ENCODE peak calls at places on chromosomes 11 and 22, in five cellular contexts. One of them, this sample, is unnamed.

GRCh38 chr11:3085052-3085451 is 27.8 kb upstream of the CARS1 start:
- DNase-seq in naive B cell: no peak
- DNase-seq in stimulated activated CD8-positive, alpha-beta memory T cell treated with anti-CD3 and anti-CD28 coated beads, Interleukin-4, amount 100 ng/mL, for 1 hour: no peak
- DNase-seq in CD14-positive monocyte: no peak
- DNase-seq in GM10248: no peak
- DNase-seq in this sample: no peak

GRCh38 chr22:12613199-12613598 is 2914.8 kb upstream of the OR11H1 start:
- DNase-seq in naive B cell: no peak
- DNase-seq in stimulated activated CD8-positive, alpha-beta memory T cell treated with anti-CD3 and anti-CD28 coated beads, Interleukin-4, amount 100 ng/mL, for 1 hour: no peak
- DNase-seq in CD14-positive monocyte: no peak
- DNase-seq in GM10248: no peak
- DNase-seq in this sample: no peak

GRCh38 chr11:73983764-73984543 is 1.3 kb upstream of the UCP2 start:
- DNase-seq in naive B cell: no peak
- DNase-seq in stimulated activated CD8-positive, alpha-beta memory T cell treated with anti-CD3 and anti-CD28 coated beads, Interleukin-4, amount 100 ng/mL, for 1 hour: no peak
- DNase-seq in CD14-positive monocyte: peak
- DNase-seq in GM10248: no peak
- DNase-seq in this sample: no peak

GRCh38 chr22:47094861-47095330 is 332.4 kb downstream of the TBC1D22A start:
- DNase-seq in naive B cell: no peak
- DNase-seq in stimulated activated CD8-positive, alpha-beta memory T cell treated with anti-CD3 and anti-CD28 coated beads, Interleukin-4, amount 100 ng/mL, for 1 hour: no peak
- DNase-seq in CD14-positive monocyte: no peak
- DNase-seq in GM10248: no peak
- DNase-seq in this sample: no peak

GRCh38 chr22:19036523-19037273 is 85.5 kb downstream of the DGCR2 start:
- DNase-seq in naive B cell: no peak
- DNase-seq in stimulated activated CD8-positive, alpha-beta memory T cell treated with anti-CD3 and anti-CD28 coated beads, Interleukin-4, amount 100 ng/mL, for 1 hour: no peak
- DNase-seq in CD14-positive monocyte: peak
- DNase-seq in GM10248: peak
- DNase-seq in this sample: no peak

GRCh38 chr22:27090595-27090994 is 433.2 kb downstream of the MIAT start:
- DNase-seq in naive B cell: no peak
- DNase-seq in stimulated activated CD8-positive, alpha-beta memory T cell treated with anti-CD3 and anti-CD28 coated beads, Interleukin-4, amount 100 ng/mL, for 1 hour: no peak
- DNase-seq in CD14-positive monocyte: no peak
- DNase-seq in GM10248: no peak
- DNase-seq in this sample: no peak

GRCh38 chr22:35409783-35410662 is 10.1 kb downstream of the MCM5 start:
- DNase-seq in naive B cell: peak
- DNase-seq in stimulated activated CD8-positive, alpha-beta memory T cell treated with anti-CD3 and anti-CD28 coated beads, Interleukin-4, amount 100 ng/mL, for 1 hour: no peak
- DNase-seq in CD14-positive monocyte: peak
- DNase-seq in GM10248: peak
- DNase-seq in this sample: peak

GRCh38 chr11:113895367-113896155 is 9.0 kb upstream of the HTR3B start:
- DNase-seq in naive B cell: no peak
- DNase-seq in stimulated activated CD8-positive, alpha-beta memory T cell treated with anti-CD3 and anti-CD28 coated beads, Interleukin-4, amount 100 ng/mL, for 1 hour: no peak
- DNase-seq in CD14-positive monocyte: no peak
- DNase-seq in GM10248: no peak
- DNase-seq in this sample: no peak

GRCh38 chr11:17535488-17535887 is 8.7 kb downstream of the USH1C start:
- DNase-seq in naive B cell: no peak
- DNase-seq in stimulated activated CD8-positive, alpha-beta memory T cell treated with anti-CD3 and anti-CD28 coated beads, Interleukin-4, amount 100 ng/mL, for 1 hour: no peak
- DNase-seq in CD14-positive monocyte: no peak
- DNase-seq in GM10248: no peak
- DNase-seq in this sample: no peak

GRCh38 chr22:39959640-39960447 is at the start of gene TMA7B:
- DNase-seq in naive B cell: no peak
- DNase-seq in stimulated activated CD8-positive, alpha-beta memory T cell treated with anti-CD3 and anti-CD28 coated beads, Interleukin-4, amount 100 ng/mL, for 1 hour: no peak
- DNase-seq in CD14-positive monocyte: peak
- DNase-seq in GM10248: no peak
- DNase-seq in this sample: no peak

GRCh38 chr11:1116666-1117390 is 40.9 kb upstream of the MUC5AC start:
- DNase-seq in naive B cell: no peak
- DNase-seq in stimulated activated CD8-positive, alpha-beta memory T cell treated with anti-CD3 and anti-CD28 coated beads, Interleukin-4, amount 100 ng/mL, for 1 hour: no peak
- DNase-seq in CD14-positive monocyte: peak
- DNase-seq in GM10248: no peak
- DNase-seq in this sample: no peak

GRCh38 chr11:46461461-46461927 is 69.9 kb upstream of the CHRM4 start:
- DNase-seq in naive B cell: no peak
- DNase-seq in stimulated activated CD8-positive, alpha-beta memory T cell treated with anti-CD3 and anti-CD28 coated beads, Interleukin-4, amount 100 ng/mL, for 1 hour: no peak
- DNase-seq in CD14-positive monocyte: no peak
- DNase-seq in GM10248: no peak
- DNase-seq in this sample: no peak

GRCh38 chr11:75715688-75716087 is 1.9 kb upstream of the MOGAT2 start:
- DNase-seq in naive B cell: no peak
- DNase-seq in stimulated activated CD8-positive, alpha-beta memory T cell treated with anti-CD3 and anti-CD28 coated beads, Interleukin-4, amount 100 ng/mL, for 1 hour: no peak
- DNase-seq in CD14-positive monocyte: no peak
- DNase-seq in GM10248: no peak
- DNase-seq in this sample: no peak

GRCh38 chr11:25981998-25982397 is 349.9 kb upstream of the ANO3 start:
- DNase-seq in naive B cell: peak
- DNase-seq in stimulated activated CD8-positive, alpha-beta memory T cell treated with anti-CD3 and anti-CD28 coated beads, Interleukin-4, amount 100 ng/mL, for 1 hour: no peak
- DNase-seq in CD14-positive monocyte: no peak
- DNase-seq in GM10248: peak
- DNase-seq in this sample: no peak

GRCh38 chr11:63274776-63275175 is 31.4 kb upstream of the SLC22A25 start:
- DNase-seq in naive B cell: no peak
- DNase-seq in stimulated activated CD8-positive, alpha-beta memory T cell treated with anti-CD3 and anti-CD28 coated beads, Interleukin-4, amount 100 ng/mL, for 1 hour: no peak
- DNase-seq in CD14-positive monocyte: no peak
- DNase-seq in GM10248: no peak
- DNase-seq in this sample: no peak

GRCh38 chr11:19938051-19938856 is 222.0 kb downstream of the DBX1 start:
- DNase-seq in naive B cell: peak
- DNase-seq in stimulated activated CD8-positive, alpha-beta memory T cell treated with anti-CD3 and anti-CD28 coated beads, Interleukin-4, amount 100 ng/mL, for 1 hour: no peak
- DNase-seq in CD14-positive monocyte: no peak
- DNase-seq in GM10248: peak
- DNase-seq in this sample: peak